ENCODE peak calls at places on chromosomes 6 and 20, in ten cellular contexts. O, D, K, R, S, L, Y, I, P and U are unnamed samples.

GRCh38 chr6:9532621-9533557 is 882.0 kb downstream of the TFAP2A start:
- DNase-seq in R (no peak), K (no peak), O (no peak), L (no peak), Y (no peak), P (no peak), S (peak), D (no peak), I (no peak), U (no peak)

GRCh38 chr6:75243333-75244062 is at the start of gene COX7A2:
- DNase-seq in P (peak), R (peak), K (peak), I (peak), D (peak), L (peak), O (peak), S (peak), Y (peak), U (peak)

GRCh38 chr6:118810420-118811027 is 83.4 kb upstream of the ASF1A start:
- DNase-seq in I (no peak), R (no peak), D (no peak), P (no peak), Y (no peak), K (no peak), O (peak), S (no peak), L (peak), U (no peak)

GRCh38 chr6:45069091-45069490 is 259.0 kb upstream of the RUNX2 start:
- DNase-seq in K (no peak), D (no peak), R (no peak), Y (no peak), O (no peak), L (no peak), I (no peak), P (no peak), S (no peak), U (no peak)

GRCh38 chr6:134873500-134874388 is 76.2 kb downstream of the ALDH8A1 start:
- DNase-seq in K (no peak), S (no peak), I (no peak), O (peak), P (no peak), L (no peak), R (no peak), D (no peak), Y (no peak), U (no peak)

GRCh38 chr6:90765895-90766294 is 179.0 kb upstream of the MAP3K7 start:
- DNase-seq in K (no peak), Y (no peak), P (no peak), R (no peak), S (no peak), I (no peak), O (no peak), L (no peak), D (no peak), U (no peak)

GRCh38 chr20:15834857-15835256 is 738.4 kb downstream of the KIF16B start:
- DNase-seq in D (no peak), O (no peak), R (no peak), S (no peak), P (peak), K (no peak), L (no peak), I (no peak), Y (no peak), U (no peak)

GRCh38 chr6:31901415-31901952 is 402 bp downstream of the ZBTB12 start:
- DNase-seq in D (peak), L (peak), K (no peak), Y (no peak), S (peak), R (peak), P (no peak), I (peak), O (peak), U (peak)

GRCh38 chr6:11392778-11393507 is 144.6 kb upstream of the TMEM170B start:
- DNase-seq in K (no peak), Y (no peak), D (no peak), O (no peak), R (no peak), S (peak), P (no peak), I (no peak), L (no peak), U (no peak)

GRCh38 chr20:4193053-4193452 is 177.7 kb upstream of the RNF24 start:
- DNase-seq in S (no peak), L (no peak), P (no peak), K (no peak), R (no peak), Y (no peak), I (no peak), D (no peak), O (no peak), U (no peak)

GRCh38 chr6:75208564-75209431 is 2.9 kb upstream of the COL12A1 start:
- DNase-seq in D (peak), O (peak), R (peak), Y (peak), S (peak), K (peak), P (no peak), L (peak), I (peak), U (peak)

GRCh38 chr20:41407617-41408016 is 41.0 kb upstream of the EMILIN3 start:
- DNase-seq in L (no peak), O (no peak), P (no peak), Y (no peak), I (no peak), R (no peak), D (no peak), S (no peak), K (no peak), U (no peak)

GRCh38 chr20:32820000-32820697 is 395 bp downstream of the MAPRE1 start:
- DNase-seq in D (peak), L (peak), R (peak), I (peak), K (peak), P (no peak), S (peak), Y (peak), O (peak), U (peak)

GRCh38 chr20:53176133-53176532 is 204.0 kb downstream of the TSHZ2 start:
- DNase-seq in L (no peak), S (no peak), O (no peak), D (no peak), R (no peak), I (no peak), K (no peak), Y (no peak), P (no peak), U (no peak)

GRCh38 chr20:43949741-43950618 is 35.3 kb downstream of the TOX2 start:
- DNase-seq in L (peak), R (peak), D (no peak), P (no peak), I (no peak), K (no peak), Y (no peak), O (peak), S (no peak), U (no peak)

GRCh38 chr6:30163090-30163917 is at the start of gene TRIM15:
- DNase-seq in Y (no peak), S (peak), R (no peak), O (no peak), D (no peak), I (no peak), P (no peak), K (no peak), L (peak), U (no peak)

GRCh38 chr6:16345449-16346330 is 107.3 kb downstream of the GMPR start:
- DNase-seq in K (no peak), O (no peak), L (no peak), R (peak), Y (no peak), I (no peak), D (no peak), S (peak), P (no peak), U (peak)

GRCh38 chr20:58372836-58373235 is 16.2 kb upstream of the VAPB start:
- DNase-seq in Y (no peak), S (peak), P (no peak), R (no peak), I (no peak), D (no peak), L (no peak), O (no peak), K (no peak), U (no peak)

GRCh38 chr6:1070085-1070521 is 241.8 kb upstream of the FOXQ1 start:
- DNase-seq in D (no peak), I (peak), K (no peak), Y (no peak), O (no peak), S (no peak), R (no peak), P (no peak), L (no peak), U (no peak)